ENCODE peak calls at places on chromosomes 11 and 22, in ten cellular contexts. M is GM10248; F is HT1080; K is astrocyte of the hippocampus; D is naive B cell; L is hypothalamus; J is fibroblast of lung; G is endothelial cell; Z is psoas muscle; R is activated CD4-positive, alpha-beta T cell treated with anti-CD3 and anti-CD28 coated beads, Interleukin-2, amount 10 ng/mL, durations not matched to agents 7 days and 5 days. H is an unnamed sample.

GRCh38 chr11:113179181-113179701 is 135.1 kb upstream of the TTC12 start:
- DNase-seq in R (no peak), M (no peak), L (no peak), J (no peak), Z (no peak), F (no peak), D (no peak), G (no peak), K (peak), H (no peak)

GRCh38 chr11:58658553-58659080 is 36.2 kb downstream of the CNTF start:
- DNase-seq in F (no peak), R (no peak), L (no peak), K (no peak), Z (no peak), M (no peak), D (no peak), G (no peak), J (no peak), H (no peak)

GRCh38 chr11:75140269-75141138 is 10.4 kb upstream of the SLCO2B1 start:
- DNase-seq in R (peak), F (peak), D (peak), K (peak), Z (peak), G (peak), J (peak), L (peak), M (peak), H (peak)

GRCh38 chr22:37427128-37427710 is at the start of gene ELFN2:
- DNase-seq in F (no peak), R (no peak), D (no peak), J (peak), K (peak), L (no peak), G (peak), M (no peak), Z (no peak), H (no peak)

GRCh38 chr22:30943368-30943767 is 25.2 kb downstream of the MORC2 start:
- DNase-seq in F (no peak), M (no peak), K (no peak), J (no peak), R (peak), Z (no peak), D (no peak), G (no peak), L (no peak), H (no peak)

GRCh38 chr22:50665212-50665611 is 7.4 kb upstream of the SHANK3 start:
- DNase-seq in Z (no peak), L (no peak), G (no peak), M (no peak), R (no peak), J (no peak), D (no peak), K (no peak), F (no peak), H (no peak)

GRCh38 chr11:112794321-112794720 is 166.9 kb upstream of the NCAM1 start:
- DNase-seq in J (no peak), R (no peak), F (no peak), K (no peak), Z (no peak), M (no peak), D (no peak), G (no peak), L (no peak), H (no peak)

GRCh38 chr22:30650508-30651116 is 15.0 kb downstream of the SLC35E4 start:
- DNase-seq in K (peak), R (no peak), J (no peak), Z (no peak), M (no peak), F (no peak), G (peak), D (no peak), L (peak), H (no peak)

GRCh38 chr11:5251746-5252145 is 2.1 kb upstream of the HBG1 start:
- DNase-seq in Z (no peak), D (no peak), R (no peak), K (no peak), G (no peak), J (no peak), M (no peak), F (no peak), L (no peak), H (no peak)

GRCh38 chr11:64134963-64135362 is 30.9 kb downstream of the MACROD1 start:
- DNase-seq in D (no peak), F (no peak), G (no peak), Z (peak), J (no peak), L (no peak), K (no peak), R (no peak), M (no peak), H (no peak)

GRCh38 chr22:49310354-49310753 is 517.3 kb downstream of the BRD1 start:
- DNase-seq in K (no peak), F (no peak), J (no peak), M (no peak), R (no peak), D (no peak), G (peak), Z (no peak), L (no peak), H (no peak)

GRCh38 chr11:14578551-14578956 is 58.4 kb upstream of the PSMA1 start:
- DNase-seq in K (peak), M (peak), Z (no peak), G (peak), D (peak), J (peak), R (peak), F (peak), L (no peak), H (peak)

GRCh38 chr11:6520265-6520664 is 23.2 kb downstream of the DNHD1 start:
- DNase-seq in R (no peak), M (no peak), L (no peak), J (no peak), D (no peak), K (no peak), Z (no peak), G (no peak), F (no peak), H (no peak)

GRCh38 chr22:35380537-35381423 is at the start of gene HMOX1:
- DNase-seq in M (peak), G (peak), F (peak), L (peak), R (peak), D (peak), K (peak), J (peak), Z (peak), H (peak)

GRCh38 chr11:115215694-115216615 is 288.3 kb downstream of the CADM1 start:
- DNase-seq in G (peak), J (no peak), L (no peak), Z (no peak), F (peak), M (no peak), R (no peak), K (no peak), D (no peak), H (no peak)